ENCODE peak calls at places on chromosome 10, in ten cellular contexts. U is spleen, Y is GM12892, G is ovary, X is H1, O is lower leg skin, Z is IMR-90, B is adrenal gland, D is heart left ventricle, P is thyroid gland. A is an unnamed sample.

GRCh38 chr10:73650537-73651331 is 5.1 kb downstream of the SYNPO2L start:
- DNase-seq in D (peak), B (no peak), G (no peak), P (no peak), U (no peak), O (no peak), Y (no peak), Z (peak), X (no peak), A (no peak)

GRCh38 chr10:58781873-58782488 is 269.3 kb downstream of the BICC1 start:
- DNase-seq in Y (no peak), P (no peak), G (no peak), D (no peak), Z (peak), B (no peak), X (no peak), U (no peak), O (no peak), A (peak)

GRCh38 chr10:14736600-14737081 is 38.1 kb downstream of the FAM107B start:
- DNase-seq in P (peak), D (peak), B (peak), Z (peak), U (peak), Y (no peak), X (no peak), O (no peak), G (no peak), A (no peak)

GRCh38 chr10:99859585-99859984 is 77.1 kb downstream of the ABCC2 start:
- DNase-seq in Y (no peak), B (no peak), Z (no peak), D (no peak), P (no peak), X (no peak), G (no peak), U (no peak), O (no peak), A (no peak)

GRCh38 chr10:22803201-22803895 is 89.0 kb upstream of the PIP4K2A start:
- DNase-seq in P (no peak), D (no peak), G (no peak), U (no peak), B (no peak), Z (peak), O (no peak), Y (no peak), X (no peak), A (no peak)

GRCh38 chr10:74179124-74179710 is 28.2 kb downstream of the ADK start:
- DNase-seq in P (no peak), Y (no peak), G (no peak), Z (peak), B (no peak), X (no peak), U (no peak), D (no peak), O (no peak), A (no peak)

GRCh38 chr10:24944512-24945255 is 7.7 kb downstream of the PRTFDC1 start:
- DNase-seq in O (no peak), P (no peak), X (no peak), G (no peak), U (no peak), Y (no peak), B (peak), D (no peak), Z (peak), A (no peak)

GRCh38 chr10:63425512-63425911 is 40.3 kb downstream of the JMJD1C start:
- DNase-seq in O (no peak), X (no peak), G (peak), Y (no peak), U (no peak), Z (no peak), P (no peak), B (peak), D (no peak), A (peak)

GRCh38 chr10:82072124-82072523 is 197.1 kb downstream of the NRG3 start:
- DNase-seq in P (no peak), Y (no peak), O (no peak), B (no peak), X (no peak), Z (no peak), D (no peak), G (no peak), U (no peak), A (no peak)

GRCh38 chr10:116716381-116716780 is 26.0 kb downstream of the HSPA12A start:
- DNase-seq in Z (no peak), X (no peak), P (peak), U (no peak), D (no peak), B (peak), G (no peak), O (no peak), Y (no peak), A (no peak)
- TF ChIP-seq POLR2A in Z (no peak), X (no peak), P (no peak), U (no peak), D (no peak), B (no peak), G (no peak), O (no peak), Y (no peak), A (no peak)

DNA sequence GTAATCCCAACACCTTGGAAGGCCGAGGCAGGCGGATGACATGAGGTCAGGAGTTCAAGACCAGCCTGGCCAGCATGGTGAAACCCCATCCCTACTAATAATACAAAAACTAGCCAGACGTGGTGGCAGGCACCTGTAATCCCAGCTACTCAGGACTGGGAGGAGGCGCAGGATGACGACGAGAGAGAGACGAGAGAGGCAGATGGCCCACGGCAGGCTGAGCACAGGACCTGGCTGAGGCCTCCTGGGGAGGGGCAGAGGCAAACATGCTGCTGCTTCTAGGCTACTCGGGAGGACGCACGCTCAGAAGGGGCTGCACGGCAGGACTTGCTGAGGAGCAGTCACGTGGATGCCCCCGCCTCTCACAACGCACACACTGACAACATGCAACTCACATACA is 22.4 kb downstream of the DIP2C start:
- DNase-seq in Z (no peak), U (no peak), Y (no peak), D (no peak), O (no peak), P (no peak), B (no peak), X (peak), G (no peak), A (no peak)
- TF ChIP-seq POLR2A in Z (no peak), U (no peak), Y (no peak), D (no peak), O (no peak), P (no peak), B (no peak), X (no peak), G (no peak), A (no peak)

GRCh38 chr10:102645388-102645740 is 1.1 kb downstream of the TRIM8 start:
- DNase-seq in B (peak), U (peak), P (peak), X (no peak), Z (peak), O (peak), Y (no peak), G (peak), D (peak), A (peak)

GRCh38 chr10:102645741-102646609 is 1.7 kb downstream of the TRIM8 start:
- DNase-seq in D (peak), X (peak), P (peak), Z (peak), O (peak), Y (peak), U (peak), G (peak), B (peak), A (peak)

GRCh38 chr10:102643346-102644065 is 773 bp upstream of the TRIM8 start:
- DNase-seq in O (peak), B (peak), D (peak), P (peak), U (peak), Y (no peak), Z (peak), G (peak), X (peak), A (peak)

GRCh38 chr10:102644066-102644645 is at the start of gene TRIM8:
- DNase-seq in U (peak), D (peak), P (peak), X (peak), O (no peak), G (peak), Z (no peak), B (peak), Y (no peak), A (peak)

GRCh38 chr10:102644646-102645387 is 538 bp downstream of the TRIM8 start:
- DNase-seq in Y (no peak), Z (peak), X (peak), P (peak), G (peak), U (peak), D (peak), O (peak), B (peak), A (peak)
- TF ChIP-seq POLR2A in Y (peak), Z (no peak), X (no peak), P (no peak), G (no peak), U (no peak), D (no peak), O (no peak), B (no peak), A (peak)

GRCh38 chr10:116395223-116395985 is 32.2 kb upstream of the PNLIPRP3 start:
- DNase-seq in B (no peak), Y (no peak), Z (no peak), X (no peak), P (no peak), U (no peak), O (no peak), G (no peak), D (no peak), A (no peak)
- TF ChIP-seq POLR2A in B (no peak), Y (no peak), Z (no peak), X (no peak), P (no peak), U (no peak), O (no peak), G (no peak), D (no peak), A (no peak)

GRCh38 chr10:102120142-102120986 is at the start of gene LDB1:
- DNase-seq in D (peak), P (peak), Z (peak), B (peak), X (peak), Y (peak), O (peak), G (peak), U (peak), A (peak)

GRCh38 chr10:102118867-102119266 is 1.3 kb downstream of the LDB1 start:
- DNase-seq in B (peak), O (no peak), X (peak), Y (no peak), Z (peak), G (peak), U (peak), D (peak), P (peak), A (no peak)

GRCh38 chr10:102117391-102118159 is 2.6 kb downstream of the LDB1 start:
- DNase-seq in Y (no peak), O (peak), X (peak), D (peak), U (peak), P (peak), B (peak), Z (peak), G (peak), A (peak)

GRCh38 chr10:102120987-102121738 is 995 bp upstream of the LDB1 start:
- DNase-seq in G (peak), X (peak), P (peak), B (peak), U (peak), Y (no peak), O (peak), D (peak), Z (peak), A (peak)

GRCh38 chr10:102119417-102120141 is 589 bp downstream of the LDB1 start:
- DNase-seq in O (peak), P (peak), U (peak), G (peak), Y (peak), B (peak), Z (peak), X (peak), D (peak), A (peak)
- TF ChIP-seq POLR2A in O (no peak), P (no peak), U (no peak), G (peak), Y (no peak), B (peak), Z (no peak), X (peak), D (no peak), A (peak)

DNA sequence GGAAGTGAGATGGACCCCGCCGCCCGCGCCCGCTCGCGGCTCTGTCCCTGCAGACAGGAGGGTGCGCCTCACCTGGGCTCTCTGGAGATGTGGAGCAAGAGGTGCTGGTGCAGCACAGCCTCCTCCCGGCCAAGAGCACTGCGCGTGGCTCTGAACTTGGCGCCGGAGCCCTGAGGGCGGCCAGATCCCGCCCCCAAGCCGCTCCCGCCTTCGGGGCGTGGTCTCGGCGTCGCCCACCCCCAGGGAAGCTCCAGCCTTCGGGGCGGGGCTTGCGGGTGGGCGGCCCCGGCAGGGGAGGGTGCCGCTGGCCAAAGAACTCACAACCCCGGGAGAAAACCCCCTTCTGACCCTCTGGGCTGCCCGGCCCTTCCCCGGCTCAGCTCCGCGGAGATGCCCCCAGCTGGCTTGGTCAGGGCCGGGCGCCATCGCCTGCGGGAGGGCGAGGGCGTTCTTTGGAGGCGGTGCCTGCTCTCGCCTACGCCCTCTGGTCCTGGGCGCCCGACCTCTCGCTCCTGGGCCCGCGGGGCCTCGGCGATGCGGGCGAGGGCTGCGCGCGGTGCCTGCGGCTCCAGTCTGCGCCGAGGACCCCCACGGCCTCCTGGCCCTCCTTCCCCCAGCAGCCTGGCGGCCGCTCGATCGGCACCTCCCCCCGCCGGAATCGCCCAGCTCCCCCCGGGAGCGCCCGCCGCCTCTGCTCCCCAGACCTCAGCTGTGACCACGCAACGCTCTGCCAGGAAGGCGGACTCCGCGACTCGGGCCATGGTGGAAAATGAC is at the start of gene ZNF488:
- DNase-seq in B (peak), P (peak), O (peak), Z (peak), G (peak), D (peak), Y (peak), X (peak), U (peak), A (peak)
- TF ChIP-seq POLR2A in B (peak), P (no peak), O (no peak), Z (no peak), G (no peak), D (no peak), Y (no peak), X (peak), U (no peak), A (no peak)

DNA sequence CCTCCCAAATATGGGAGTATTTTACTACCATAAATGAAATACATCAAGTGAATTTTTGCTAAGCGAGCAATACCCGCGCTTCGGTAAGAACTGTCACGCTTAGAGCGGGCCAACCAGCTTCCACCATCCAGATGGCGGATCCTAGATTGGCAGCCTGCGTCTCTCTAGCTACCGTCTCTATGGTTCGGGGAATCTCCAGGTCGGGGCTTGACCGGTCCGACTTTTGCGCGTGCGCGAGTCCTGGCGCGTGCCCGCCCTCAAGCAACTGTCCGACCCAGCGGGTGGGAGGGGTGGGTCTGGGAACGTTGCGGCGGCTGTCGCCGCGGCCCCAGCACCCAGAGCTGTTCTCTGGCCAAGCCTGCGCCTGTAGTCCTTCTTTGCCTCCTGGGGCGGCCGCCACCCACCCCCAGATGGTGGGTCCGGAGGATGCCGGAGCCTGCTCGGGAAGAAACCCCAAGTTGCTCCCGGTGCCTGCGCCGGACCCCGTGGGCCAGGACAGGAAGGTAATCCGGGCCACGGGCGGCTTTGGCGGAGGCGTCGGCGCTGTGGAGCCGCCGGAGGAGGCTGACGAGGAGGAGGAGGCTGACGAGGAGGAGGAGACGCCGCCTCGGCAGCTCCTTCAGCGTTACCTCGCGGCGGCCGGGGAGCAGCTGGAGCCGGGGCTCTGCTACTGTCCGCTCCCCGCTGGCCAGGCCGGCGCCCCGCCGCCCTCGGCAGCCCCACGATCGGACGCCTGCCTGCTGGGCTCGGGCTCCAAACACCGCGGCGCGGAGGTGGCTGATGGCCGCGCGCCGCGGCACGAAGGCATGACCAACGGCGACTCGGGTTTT is at the start of gene TBC1D12:
- DNase-seq in Y (peak), B (peak), D (peak), P (peak), X (peak), O (peak), U (peak), G (peak), Z (peak), A (peak)
- TF ChIP-seq POLR2A in Y (peak), B (peak), D (no peak), P (peak), X (no peak), O (no peak), U (peak), G (peak), Z (peak), A (peak)

DNA sequence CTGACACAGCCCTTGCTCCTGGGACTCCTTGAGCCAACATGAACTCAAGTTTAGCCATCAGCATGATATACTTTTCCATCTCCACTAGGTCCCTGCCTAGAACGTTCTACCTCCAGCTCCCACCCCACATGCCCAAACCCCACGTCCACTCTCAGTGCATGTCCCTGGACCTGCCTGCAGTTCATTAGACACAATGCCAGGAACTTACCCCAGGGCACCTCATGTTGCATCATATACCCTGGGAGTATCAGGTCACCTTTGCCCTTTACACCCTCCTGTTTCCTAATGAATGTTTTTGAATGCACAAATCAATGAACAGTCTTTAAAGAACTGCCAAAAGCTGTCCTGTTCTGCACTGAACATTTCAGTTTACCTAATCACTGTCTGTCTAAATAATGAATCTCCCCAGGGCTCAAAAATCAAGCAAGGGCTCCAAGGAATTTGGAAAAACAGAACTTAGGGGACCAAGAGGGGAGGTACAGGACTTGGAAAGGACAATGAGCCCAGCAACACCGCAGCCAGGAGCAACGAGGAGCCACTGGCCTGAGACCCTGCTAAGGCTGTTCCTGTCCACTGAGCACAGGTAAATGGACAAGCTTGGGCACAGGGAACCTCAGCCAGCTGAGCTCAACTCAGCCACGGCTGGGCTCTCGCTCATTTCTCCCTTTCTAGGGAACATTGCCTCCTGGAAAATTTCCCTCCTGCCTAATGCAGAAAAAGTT is 7.5 kb downstream of the MAT1A start:
- DNase-seq in G (no peak), X (no peak), Z (no peak), D (no peak), U (no peak), O (no peak), P (peak), B (no peak), Y (no peak), A (no peak)
- TF ChIP-seq POLR2A in G (no peak), X (no peak), Z (no peak), D (no peak), U (no peak), O (no peak), P (no peak), B (no peak), Y (no peak), A (no peak)

GRCh38 chr10:49612513-49613159 is 1.2 kb upstream of the CHAT start:
- DNase-seq in X (peak), G (no peak), P (no peak), Z (no peak), B (no peak), D (no peak), O (no peak), U (peak), Y (no peak), A (peak)

GRCh38 chr10:49611166-49611814 is 1.2 kb downstream of the SLC18A3 start:
- DNase-seq in Z (no peak), U (peak), G (no peak), Y (no peak), D (no peak), P (no peak), O (no peak), B (no peak), X (peak), A (peak)

GRCh38 chr10:49610735-49611165 is 640 bp downstream of the SLC18A3 start:
- DNase-seq in B (no peak), U (peak), P (no peak), Y (no peak), G (no peak), X (no peak), Z (no peak), D (no peak), O (no peak), A (no peak)

GRCh38 chr10:49613160-49613881 is 516 bp upstream of the CHAT start:
- DNase-seq in X (peak), D (no peak), B (no peak), P (no peak), O (no peak), Z (no peak), U (peak), G (no peak), Y (no peak), A (no peak)

GRCh38 chr10:49611815-49612512 is 1.9 kb downstream of the SLC18A3 start:
- DNase-seq in X (peak), B (no peak), Y (no peak), U (peak), P (no peak), D (no peak), Z (no peak), O (no peak), G (no peak), A (no peak)
- TF ChIP-seq POLR2A in X (no peak), B (no peak), Y (no peak), U (no peak), P (no peak), D (no peak), Z (no peak), O (no peak), G (no peak), A (no peak)

GRCh38 chr10:72276421-72277339 is 3.0 kb downstream of the DDIT4 start:
- DNase-seq in D (no peak), Z (peak), B (peak), X (no peak), G (peak), O (no peak), Y (no peak), P (peak), U (no peak), A (peak)
- TF ChIP-seq POLR2A in D (no peak), Z (peak), B (peak), X (peak), G (no peak), O (no peak), Y (peak), P (no peak), U (no peak), A (peak)

A was measured in erythroblast.